ENCODE peak calls at places on chromosomes 4 and X, in ten cellular contexts. C is fibroblast of pulmonary artery; Z is GM23248; Q is D341Med; S is HEK293T; W is NCI-H1092; X is left ventricle myocardium inferior; O is tibial artery; R is activated CD4-positive, alpha-beta T cell treated with anti-CD3 and anti-CD28 coated beads, Interleukin-2, amount 50 U/mL, for 1 hour; H is HFFc6. K is an unnamed sample.

GRCh38 chr4:145058256-145058655 is 39.7 kb downstream of the ANAPC10 start:
- DNase-seq in C (no peak), Z (no peak), Q (no peak), S (no peak), W (no peak), X (no peak), O (no peak), R (no peak), H (no peak), K (no peak)

GRCh38 chrX:153366119-153366518 is 32.2 kb downstream of the ZNF275 start:
- DNase-seq in C (no peak), Z (no peak), Q (no peak), S (no peak), W (no peak), X (no peak), O (no peak), R (no peak), H (no peak), K (no peak)

GRCh38 chrX:19514791-19515614 is at the start of gene MAP3K15:
- DNase-seq in C (no peak), Z (peak), Q (peak), S (peak), W (no peak), X (peak), O (peak), R (no peak), H (no peak), K (no peak)

GRCh38 chr4:26346203-26346620 is 25.4 kb downstream of the RBPJ start:
- DNase-seq in C (peak), Z (no peak), Q (no peak), S (no peak), W (no peak), X (no peak), O (no peak), R (no peak), H (no peak), K (no peak)

GRCh38 chrX:132488819-132489255 is at the start of gene MBNL3:
- DNase-seq in C (peak), Z (peak), Q (peak), S (peak), W (peak), X (peak), O (peak), R (peak), H (peak), K (no peak)

GRCh38 chr4:123832173-123833026 is 435.8 kb downstream of the SPRY1 start:
- DNase-seq in C (peak), Z (peak), Q (no peak), S (no peak), W (no peak), X (peak), O (peak), R (no peak), H (peak), K (no peak)

GRCh38 chrX:71489540-71489939 is 43.4 kb upstream of the OGT start:
- DNase-seq in C (no peak), Z (peak), Q (no peak), S (no peak), W (no peak), X (no peak), O (no peak), R (no peak), H (peak), K (no peak)

GRCh38 chr4:8088966-8089491 is 69.6 kb downstream of the ABLIM2 start:
- DNase-seq in C (no peak), Z (no peak), Q (no peak), S (no peak), W (no peak), X (no peak), O (no peak), R (no peak), H (no peak), K (no peak)

GRCh38 chr4:102008711-102009110 is 218.2 kb downstream of the BANK1 start:
- DNase-seq in C (peak), Z (no peak), Q (no peak), S (no peak), W (no peak), X (no peak), O (no peak), R (no peak), H (no peak), K (no peak)